ENCODE peak calls at places on chromosomes 4 and X, in six cellular contexts. L is tibial nerve, D is fibroblast of the aortic adventitia, Z is aorta, N is SK-N-SH, F is fibroblast of pulmonary artery. J is an unnamed sample.
A peak's percentile ranks its signal among the peaks of the same experiment; 100 is the strongest.

GRCh38 chr4:81069706-81070331 is 39.3 kb downstream of the BMP3 start:
- DNase-seq in L (peak; percentile 82), D (peak; percentile 92), Z (no peak), N (peak; percentile 23), F (peak; percentile 94), J (peak; percentile 76)

GRCh38 chr4:72375050-72375736 is 193.8 kb downstream of the ADAMTS3 start:
- DNase-seq in L (no peak), D (peak; percentile 69), Z (no peak), N (no peak), F (peak; percentile 51), J (no peak)

GRCh38 chr4:28799696-28800095 is 1920.5 kb upstream of the PCDH7 start:
- DNase-seq in L (no peak), D (peak; percentile 25), Z (no peak), N (no peak), F (peak; percentile 20), J (no peak)

GRCh38 chrX:66676990-66677389 is 38.1 kb upstream of the EDA2R start:
- DNase-seq in L (no peak), D (peak; percentile 85), Z (no peak), N (no peak), F (peak; percentile 89), J (no peak)

GRCh38 chr4:46648088-46648744 is 258.3 kb upstream of the GABRA2 start:
- DNase-seq in L (no peak), D (no peak), Z (no peak), N (peak; percentile 26), F (peak; percentile 72), J (no peak)

GRCh38 chr4:15689540-15689939 is 7.9 kb downstream of the FAM200B start:
- DNase-seq in L (no peak), D (peak; percentile 46), Z (no peak), N (no peak), F (peak; percentile 43), J (no peak)

GRCh38 chr4:73376962-73377361 is 27.1 kb upstream of the ALB start:
- DNase-seq in L (no peak), D (no peak), Z (no peak), N (no peak), F (no peak), J (no peak)

GRCh38 chr4:3042226-3042625 is 32.1 kb downstream of the HTT-AS start:
- DNase-seq in L (no peak), D (no peak), Z (no peak), N (no peak), F (no peak), J (no peak)

GRCh38 chr4:73721901-73722300 is 18.5 kb upstream of the CXCL8 start:
- DNase-seq in L (no peak), D (peak; percentile 31), Z (no peak), N (no peak), F (no peak), J (no peak)

GRCh38 chr4:48939785-48940184 is 33.2 kb upstream of the OCIAD2 start:
- DNase-seq in L (no peak), D (peak; percentile 79), Z (no peak), N (no peak), F (peak; percentile 89), J (no peak)

GRCh38 chrX:16444353-16444752 is 205.6 kb upstream of the S100G start:
- DNase-seq in L (no peak), D (peak; percentile 56), Z (no peak), N (no peak), F (peak; percentile 11), J (no peak)

GRCh38 chr4:6148506-6149205 is 51.7 kb downstream of the JAKMIP1 start:
- DNase-seq in L (no peak), D (no peak), Z (peak; percentile 58), N (no peak), F (no peak), J (no peak)

GRCh38 chr4:32189130-32189529 is 1469.0 kb downstream of the PCDH7 start:
- DNase-seq in L (no peak), D (no peak), Z (peak; percentile 62), N (no peak), F (no peak), J (no peak)

GRCh38 chrX:18873189-18873791 is 110.6 kb downstream of the PHKA2 start:
- DNase-seq in L (no peak), D (peak; percentile 75), Z (peak; percentile 82), N (peak; percentile 76), F (peak; percentile 65), J (peak; percentile 81)

GRCh38 chrX:18871161-18871880 is 112.6 kb downstream of the PHKA2 start:
- DNase-seq in L (no peak), D (peak; percentile 43), Z (peak; percentile 69), N (no peak), F (peak; percentile 44), J (no peak)

GRCh38 chrX:18871970-18872369 is 111.9 kb downstream of the PHKA2 start:
- DNase-seq in L (no peak), D (no peak), Z (no peak), N (no peak), F (no peak), J (no peak)

GRCh38 chrX:18873836-18874235 is 110.1 kb downstream of the PHKA2 start:
- DNase-seq in L (no peak), D (no peak), Z (no peak), N (no peak), F (no peak), J (no peak)

DNA sequence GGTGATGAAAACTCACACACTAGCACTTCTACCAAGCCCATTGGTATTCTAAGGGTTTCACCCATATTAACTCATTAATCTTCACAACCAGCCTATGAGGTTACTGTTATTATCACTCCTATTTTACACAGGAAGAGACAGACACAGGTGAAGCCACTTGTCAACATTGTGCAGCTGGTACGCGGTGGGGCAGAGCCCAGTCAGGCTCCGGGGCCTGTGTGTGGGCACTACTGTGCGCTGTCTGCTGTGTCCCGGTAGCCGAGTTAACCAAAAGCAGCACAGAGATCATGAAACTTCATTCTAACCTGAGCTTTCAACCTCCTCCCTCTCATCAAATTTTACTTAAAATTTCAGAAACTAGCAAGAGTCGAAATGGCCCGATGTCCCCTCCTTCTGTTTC is 111.3 kb downstream of the PHKA2 start:
- DNase-seq in L (no peak), D (no peak), Z (no peak), N (no peak), F (no peak), J (no peak)
- H3K4me3 ChIP-seq in L (no peak overlapping the region), D (no peak overlapping the region), Z (no peak overlapping the region), N (no peak overlapping the region), F (no peak overlapping the region), J (no peak overlapping the region)

DNA sequence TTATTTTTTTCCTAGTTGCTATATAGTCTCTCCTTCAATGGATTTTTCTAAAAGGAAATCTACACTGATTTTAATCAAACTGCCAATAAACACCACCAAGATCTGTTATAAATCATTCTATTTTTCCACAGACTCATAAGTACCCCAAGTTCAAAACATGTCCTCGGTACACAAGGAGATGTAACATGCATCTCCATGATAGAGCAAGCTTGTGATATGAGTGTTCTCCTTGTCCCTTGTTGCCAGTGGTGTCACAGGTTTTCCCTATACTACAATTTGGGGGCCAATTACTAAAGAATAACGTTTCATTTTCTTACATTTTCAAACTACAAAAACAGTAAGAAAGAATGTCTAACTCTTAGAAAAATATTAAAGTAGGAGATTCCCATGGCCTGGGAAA is 491 bp downstream of the ARHGEF6 start:
- DNase-seq in L (no peak), D (no peak), Z (no peak), N (no peak), F (no peak), J (no peak)
- H3K4me3 ChIP-seq in L (no peak overlapping the region), D (no peak overlapping the region), Z (peak overlapping the region; percentile 48), N (peak overlapping the region; percentile 40), F (no peak overlapping the region), J (no peak overlapping the region)

DNA sequence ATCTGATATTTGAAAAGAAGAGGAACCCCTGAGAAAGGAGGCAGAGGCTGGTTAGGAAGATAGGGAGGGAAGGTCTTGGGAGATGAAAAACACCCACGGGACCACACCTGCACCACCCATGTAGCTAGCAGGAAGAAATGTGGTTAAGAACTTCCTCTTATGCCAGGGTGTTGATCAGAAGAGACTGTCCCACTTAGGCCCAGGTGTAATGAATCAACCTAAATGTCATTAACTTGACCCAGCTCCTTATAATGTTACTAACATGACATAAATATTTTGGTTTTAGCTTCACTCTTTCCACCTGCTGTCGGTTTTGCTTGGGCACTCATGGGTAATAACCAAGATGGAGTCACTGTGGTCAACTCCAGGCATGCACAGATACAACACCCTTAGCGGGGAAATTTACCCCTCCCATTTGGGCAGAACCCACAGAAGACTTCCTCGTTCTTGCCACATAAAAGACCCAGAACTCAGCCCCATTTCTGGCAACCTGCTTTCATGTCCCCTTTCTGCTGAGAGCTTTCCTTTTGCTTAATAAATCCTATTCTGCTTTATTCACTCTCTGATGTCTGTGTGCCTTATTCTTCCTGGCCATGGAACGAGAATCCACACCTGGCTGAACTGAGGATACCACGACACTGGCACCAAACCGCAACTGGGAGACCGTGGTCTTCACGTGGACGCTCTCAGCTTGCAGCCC is 46.8 kb downstream of the ZNF141 start:
- DNase-seq in L (no peak), D (no peak), Z (no peak), N (no peak), F (no peak), J (no peak)
- H3K4me3 ChIP-seq in L (no peak overlapping the region), D (no peak overlapping the region), Z (no peak overlapping the region), N (no peak overlapping the region), F (no peak overlapping the region), J (no peak overlapping the region)

GRCh38 chrX:74423289-74423985 is 2.1 kb downstream of the SLC16A2 start:
- DNase-seq in L (no peak), D (no peak), Z (no peak), N (no peak), F (no peak), J (no peak)
- H3K4me3 ChIP-seq in L (no peak overlapping the region), D (peak overlapping the region; percentile 72), Z (no peak overlapping the region), N (peak overlapping the region; percentile 62), F (no peak overlapping the region), J (peak overlapping the region; percentile 59)

DNA sequence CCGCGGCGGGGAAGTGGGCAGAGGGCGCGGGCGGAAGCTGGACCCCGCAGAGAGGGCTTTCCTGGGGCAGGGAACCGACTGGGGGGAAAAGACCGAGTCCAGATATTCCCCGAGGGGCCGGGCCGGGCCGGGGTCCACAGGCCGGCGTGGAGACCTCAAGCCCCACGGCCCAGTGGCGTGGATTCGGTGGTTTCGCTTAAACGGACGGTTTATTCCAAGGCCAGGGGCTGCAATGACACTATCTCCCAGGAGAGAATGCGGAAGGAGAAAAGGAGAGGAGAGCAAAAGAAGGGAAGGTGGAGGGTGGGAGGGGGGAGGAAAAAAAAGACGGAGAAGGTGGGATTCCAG is 10.8 kb downstream of the ARX start:
- DNase-seq in L (no peak), D (no peak), Z (no peak), N (no peak), F (no peak), J (no peak)
- H3K4me3 ChIP-seq in L (no peak overlapping the region), D (peak overlapping the region; percentile 28), Z (no peak overlapping the region), N (no peak overlapping the region), F (no peak overlapping the region), J (peak overlapping the region; percentile 28)

DNA sequence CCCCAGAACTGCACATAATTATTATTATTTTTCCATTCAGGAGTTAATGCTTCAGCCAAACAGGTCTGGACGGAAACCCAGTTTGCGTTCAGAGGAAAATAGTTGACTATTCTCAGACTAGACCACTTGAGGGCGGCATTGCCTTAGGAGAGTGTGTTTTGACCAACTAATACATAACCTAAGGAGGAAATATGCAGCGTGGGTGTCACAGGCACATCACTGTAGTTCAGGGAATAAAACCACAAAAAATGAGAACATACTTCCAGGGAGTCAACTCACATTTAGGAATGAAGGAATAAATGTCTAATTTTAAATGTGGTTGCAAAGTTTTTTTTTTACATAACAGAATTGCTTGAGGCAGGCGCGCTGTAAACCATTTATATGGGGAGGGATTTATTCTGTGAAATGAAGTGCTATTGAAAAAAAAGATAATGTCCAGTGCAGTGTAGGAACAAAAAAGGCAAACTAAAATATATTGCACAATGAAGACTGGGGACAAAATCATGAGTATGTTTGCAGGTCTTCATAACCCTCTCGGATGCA is 93.3 kb downstream of the SYNPO2 start:
- DNase-seq in L (peak; percentile 76), D (peak; percentile 93), Z (no peak), N (peak; percentile 73), F (peak; percentile 88), J (peak; percentile 86)
- H3K4me3 ChIP-seq in L (no peak overlapping the region), D (no peak overlapping the region), Z (no peak overlapping the region), N (no peak overlapping the region), F (no peak overlapping the region), J (no peak overlapping the region)

GRCh38 chrX:118974088-118974907 is at the start of gene LONRF3:
- DNase-seq in L (peak; percentile 84), D (peak; percentile 41), Z (peak; percentile 92), N (peak; percentile 39), F (peak; percentile 53), J (peak; percentile 94)
- H3K4me3 ChIP-seq in L (peak within 1 kb of the TSS; percentile 47), D (peak within 1 kb of the TSS; percentile 31), Z (peak within 1 kb of the TSS; percentile 1), N (no peak within 1 kb of the TSS), F (peak within 1 kb of the TSS; percentile 40), J (peak within 1 kb of the TSS; percentile 58)